ENCODE peak calls at places on chromosome 12, in four cellular contexts. U is epithelial cell of esophagus, Y is HT1080, X is T-helper 17 cell. P is an unnamed sample.

GRCh38 chr12:3315201-3315661 is 175.8 kb upstream of the PRMT8 start:
- DNase-seq in U (peak; percentile 92), Y (no peak), X (no peak), P (peak; percentile 83)

GRCh38 chr12:14948672-14949071 is 10.3 kb upstream of the ERP27 start:
- DNase-seq in U (peak; percentile 58), Y (peak; percentile 78), X (no peak), P (no peak)

GRCh38 chr12:25677180-25677937 is 124.3 kb upstream of the LMNTD1 start:
- DNase-seq in U (no peak), Y (no peak), X (no peak), P (no peak)

GRCh38 chr12:32860182-32860581 is 36.4 kb downstream of the PKP2 start:
- DNase-seq in U (peak; percentile 82), Y (no peak), X (no peak), P (no peak)

GRCh38 chr12:58888131-58888783 is 32.0 kb downstream of the LRIG3 start:
- DNase-seq in U (peak; percentile 86), Y (peak; percentile 26), X (no peak), P (peak; percentile 76)

GRCh38 chr12:52601671-52602070 is 408 bp upstream of the KRT72 start:
- DNase-seq in U (no peak), Y (no peak), X (no peak), P (peak; percentile 24)

GRCh38 chr12:54479421-54479820 is 6.0 kb upstream of the GTSF1 start:
- DNase-seq in U (no peak), Y (no peak), X (no peak), P (no peak)

GRCh38 chr12:46442239-46442638 is 69.7 kb upstream of the SLC38A2 start:
- DNase-seq in U (peak; percentile 71), Y (peak; percentile 79), X (no peak), P (no peak)

GRCh38 chr12:121060149-121061001 is 21.3 kb upstream of the OASL start:
- DNase-seq in U (peak; percentile 48), Y (peak; percentile 44), X (peak; percentile 33), P (no peak)

GRCh38 chr12:131428086-131428685 is 282.7 kb upstream of the SFSWAP start:
- DNase-seq in U (no peak), Y (no peak), X (no peak), P (no peak)

GRCh38 chr12:95208678-95209077 is 8.6 kb downstream of the FGD6 start:
- DNase-seq in U (no peak), Y (no peak), X (no peak), P (no peak)

GRCh38 chr12:85424581-85425348 is 144.7 kb downstream of the ALX1 start:
- DNase-seq in U (peak; percentile 41), Y (peak; percentile 13), X (no peak), P (no peak)

GRCh38 chr12:71994715-71995114 is 56.1 kb downstream of the TPH2 start:
- DNase-seq in U (no peak), Y (no peak), X (no peak), P (no peak)

GRCh38 chr12:113359939-113360748 is 1.8 kb downstream of the PLBD2 start:
- DNase-seq in U (no peak), Y (peak; percentile 44), X (no peak), P (no peak)

GRCh38 chr12:97753332-97753731 is 290.7 kb downstream of the RMST start:
- DNase-seq in U (no peak), Y (no peak), X (no peak), P (no peak)

GRCh38 chr12:124909831-124910560 is 4.5 kb downstream of the UBC start:
- DNase-seq in U (peak; percentile 79), Y (peak; percentile 35), X (no peak), P (no peak)

GRCh38 chr12:82279597-82279996 is 78.6 kb downstream of the CCDC59 start:
- DNase-seq in U (no peak), Y (no peak), X (no peak), P (no peak)

GRCh38 chr12:98397323-98398105 is 117.9 kb upstream of the TMPO start:
- DNase-seq in U (peak; percentile 76), Y (peak; percentile 74), X (peak; percentile 64), P (peak; percentile 86)

GRCh38 chr12:21223930-21224329 is 92.9 kb downstream of the SLCO1B1 start:
- DNase-seq in U (no peak), Y (no peak), X (no peak), P (no peak)

GRCh38 chr12:114631242-114631641 is 52.7 kb downstream of the TBX3 start:
- DNase-seq in U (no peak), Y (no peak), X (no peak), P (no peak)

GRCh38 chr12:128867466-128867865 is 14.2 kb downstream of the GLT1D1 start:
- DNase-seq in U (no peak), Y (no peak), X (no peak), P (no peak)

GRCh38 chr12:115149685-115150378 is 465.9 kb upstream of the TBX3 start:
- DNase-seq in U (peak; percentile 83), Y (peak; percentile 78), X (no peak), P (no peak)

GRCh38 chr12:116370886-116371580 is 93.5 kb upstream of the MED13L start:
- DNase-seq in U (no peak), Y (no peak), X (no peak), P (no peak)

GRCh38 chr12:3456809-3457208 is 34.2 kb upstream of the PRMT8 start:
- DNase-seq in U (no peak), Y (no peak), X (no peak), P (no peak)

GRCh38 chr12:107359382-107359781 is 266.0 kb upstream of the CRY1 start:
- DNase-seq in U (peak; percentile 48), Y (peak; percentile 91), X (no peak), P (no peak)

GRCh38 chr12:27818421-27818918 is 38.4 kb upstream of the MANSC4 start:
- DNase-seq in U (no peak), Y (no peak), X (no peak), P (no peak)

GRCh38 chr12:127172857-127173256 is 1094.1 kb upstream of the TMEM132C start:
- DNase-seq in U (no peak), Y (no peak), X (no peak), P (no peak)

GRCh38 chr12:7017870-7018349 is 366 bp downstream of the LPCAT3 start:
- DNase-seq in U (peak; percentile 7), Y (no peak), X (no peak), P (no peak)

GRCh38 chr12:27645671-27646070 is 50.6 kb upstream of the REP15 start:
- DNase-seq in U (no peak), Y (no peak), X (no peak), P (no peak)

P was measured in ureter.